ENCODE peak calls at places on chromosome 11, in nine cellular contexts. C is CD8-positive, alpha-beta T cell; Z is body of pancreas; P is SK-N-SH; O is right atrium auricular region; A is PC-3; J is brain microvascular endothelial cell; H is fibroblast of lung; S is colonic mucosa. D is an unnamed sample.

GRCh38 chr11:62538470-62539237 is 8.0 kb downstream of the AHNAK start:
- DNase-seq in C (no peak), Z (no peak), P (no peak), O (no peak), A (no peak), J (no peak), H (no peak), S (peak), D (no peak)

GRCh38 chr11:96306933-96307747 is 35.9 kb downstream of the MAML2 start:
- DNase-seq in C (no peak), Z (peak), P (peak), O (peak), A (peak), J (peak), H (peak), S (peak), D (peak)

GRCh38 chr11:8219257-8220021 is 44.2 kb downstream of the LMO1 start:
- DNase-seq in C (no peak), Z (peak), P (peak), O (no peak), A (peak), J (peak), H (peak), S (peak), D (no peak)

GRCh38 chr11:133577403-133577802 is 45.1 kb upstream of the OPCML start:
- DNase-seq in C (no peak), Z (no peak), P (no peak), O (no peak), A (no peak), J (no peak), H (no peak), S (no peak), D (no peak)

GRCh38 chr11:79937935-79938334 is 497.1 kb upstream of the TENM4 start:
- DNase-seq in C (no peak), Z (no peak), P (no peak), O (no peak), A (no peak), J (no peak), H (peak), S (no peak), D (no peak)

GRCh38 chr11:2748814-2749554 is 49.2 kb upstream of the KCNQ1OT1 start:
- DNase-seq in C (no peak), Z (no peak), P (no peak), O (no peak), A (no peak), J (no peak), H (no peak), S (no peak), D (no peak)

GRCh38 chr11:69444381-69445130 is 36.9 kb upstream of the LINC01488 start:
- DNase-seq in C (no peak), Z (peak), P (no peak), O (peak), A (peak), J (peak), H (peak), S (peak), D (peak)

GRCh38 chr11:1531961-1532586 is 40.0 kb downstream of the DUSP8 start:
- DNase-seq in C (no peak), Z (no peak), P (no peak), O (peak), A (no peak), J (no peak), H (no peak), S (no peak), D (no peak)

GRCh38 chr11:69888671-69889076 is 69.5 kb upstream of the FGF3 start:
- DNase-seq in C (peak), Z (peak), P (peak), O (peak), A (peak), J (peak), H (peak), S (peak), D (no peak)

GRCh38 chr11:122813176-122813917 is 25.0 kb upstream of the CRTAM start:
- DNase-seq in C (no peak), Z (no peak), P (no peak), O (no peak), A (no peak), J (no peak), H (no peak), S (no peak), D (no peak)

GRCh38 chr11:96055706-96056387 is 131.9 kb upstream of the MTMR2 start:
- DNase-seq in C (no peak), Z (no peak), P (no peak), O (no peak), A (peak), J (peak), H (peak), S (no peak), D (no peak)

GRCh38 chr11:19962795-19963163 is 197.5 kb downstream of the DBX1 start:
- DNase-seq in C (no peak), Z (no peak), P (no peak), O (no peak), A (no peak), J (peak), H (peak), S (no peak), D (peak)

GRCh38 chr11:107549253-107549953 is 16.1 kb downstream of the ALKBH8 start:
- DNase-seq in C (no peak), Z (no peak), P (peak), O (no peak), A (peak), J (peak), H (peak), S (peak), D (no peak)

GRCh38 chr11:30128269-30128932 is 102.4 kb upstream of the FSHB start:
- DNase-seq in C (no peak), Z (peak), P (peak), O (no peak), A (peak), J (peak), H (peak), S (no peak), D (no peak)

GRCh38 chr11:76805206-76805913 is 22.2 kb downstream of the TSKU start:
- DNase-seq in C (no peak), Z (no peak), P (no peak), O (peak), A (no peak), J (no peak), H (no peak), S (peak), D (peak)

GRCh38 chr11:2864890-2865289 is 20.7 kb downstream of the CDKN1C start:
- DNase-seq in C (no peak), Z (no peak), P (no peak), O (no peak), A (no peak), J (no peak), H (peak), S (no peak), D (no peak)

GRCh38 chr11:102762414-102762813 is 18.0 kb downstream of the MMP10 start:
- DNase-seq in C (no peak), Z (no peak), P (no peak), O (no peak), A (peak), J (peak), H (peak), S (no peak), D (no peak)

GRCh38 chr11:126059238-126059761 is 3.4 kb downstream of the CDON start:
- DNase-seq in C (no peak), Z (no peak), P (peak), O (no peak), A (no peak), J (no peak), H (no peak), S (no peak), D (no peak)

GRCh38 chr11:118646393-118646792 is 33.1 kb downstream of the TREH start:
- DNase-seq in C (no peak), Z (no peak), P (no peak), O (no peak), A (no peak), J (no peak), H (no peak), S (no peak), D (no peak)

GRCh38 chr11:17164361-17165246 is 43.2 kb downstream of the PIK3C2A start:
- DNase-seq in C (no peak), Z (no peak), P (no peak), O (no peak), A (no peak), J (no peak), H (peak), S (no peak), D (no peak)

GRCh38 chr11:86488553-86488952 is 113.9 kb downstream of the CCDC81 start:
- DNase-seq in C (no peak), Z (no peak), P (no peak), O (no peak), A (no peak), J (no peak), H (no peak), S (no peak), D (no peak)

GRCh38 chr11:61787928-61788491 is 4.4 kb downstream of the TMEM258 start:
- DNase-seq in C (no peak), Z (peak), P (peak), O (no peak), A (peak), J (peak), H (peak), S (peak), D (no peak)

GRCh38 chr11:117818036-117818858 is 6.3 kb downstream of the FXYD2 start:
- DNase-seq in C (no peak), Z (no peak), P (no peak), O (no peak), A (peak), J (peak), H (peak), S (no peak), D (no peak)

GRCh38 chr11:63937713-63938480 is 905 bp upstream of the NAA40 start:
- DNase-seq in C (no peak), Z (peak), P (peak), O (no peak), A (peak), J (no peak), H (no peak), S (peak), D (no peak)

GRCh38 chr11:87127131-87127530 is 89.4 kb downstream of the TMEM135 start:
- DNase-seq in C (no peak), Z (no peak), P (no peak), O (no peak), A (no peak), J (no peak), H (no peak), S (no peak), D (no peak)

GRCh38 chr11:128872594-128872993 is 5.5 kb upstream of the KCNJ1 start:
- DNase-seq in C (no peak), Z (no peak), P (no peak), O (no peak), A (no peak), J (no peak), H (no peak), S (no peak), D (no peak)

GRCh38 chr11:58730507-58731089 is 1.1 kb downstream of the GLYAT start:
- DNase-seq in C (no peak), Z (no peak), P (no peak), O (no peak), A (no peak), J (no peak), H (no peak), S (no peak), D (no peak)

GRCh38 chr11:11857769-11858168 is 16.0 kb downstream of the USP47 start:
- DNase-seq in C (no peak), Z (no peak), P (no peak), O (no peak), A (no peak), J (no peak), H (no peak), S (no peak), D (no peak)

GRCh38 chr11:120566176-120566575 is 54.6 kb downstream of the GRIK4 start:
- DNase-seq in C (no peak), Z (no peak), P (no peak), O (no peak), A (peak), J (peak), H (no peak), S (no peak), D (no peak)

DNA sequence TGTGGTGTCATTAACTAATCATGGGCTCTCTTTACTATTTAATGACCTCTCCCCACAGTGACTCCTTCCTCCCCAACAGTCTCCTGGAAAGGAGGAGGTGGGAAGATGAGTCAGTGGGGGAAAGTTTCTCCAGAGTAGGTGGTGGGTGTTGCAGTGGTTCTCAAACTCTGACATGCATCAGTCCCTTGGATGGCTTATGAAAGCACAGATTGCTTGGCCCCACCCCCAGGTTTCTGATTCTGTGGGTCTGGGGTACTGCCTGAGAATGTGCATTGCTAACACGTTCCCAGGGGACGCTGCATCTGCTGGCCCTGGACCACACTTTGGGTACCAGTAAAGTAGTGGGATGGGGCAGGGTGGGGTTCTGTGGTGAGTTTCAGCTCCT is 9.8 kb downstream of the CD82 start:
- DNase-seq in C (no peak), Z (no peak), P (peak), O (no peak), A (no peak), J (peak), H (no peak), S (no peak), D (no peak)
- H3K4me3 ChIP-seq in C (no peak), Z (no peak), P (no peak), O (no peak), A (no peak), J (no peak), H (no peak), S (no peak), D (no peak)

GRCh38 chr11:45332486-45332934 is 46.4 kb upstream of the SYT13 start:
- DNase-seq in C (no peak), Z (peak), P (peak), O (no peak), A (no peak), J (peak), H (peak), S (peak), D (no peak)
- H3K27ac ChIP-seq in C (no peak), Z (no peak), P (no peak), O (peak), A (no peak), J (no peak), H (no peak), S (no peak), D (peak)

DNA sequence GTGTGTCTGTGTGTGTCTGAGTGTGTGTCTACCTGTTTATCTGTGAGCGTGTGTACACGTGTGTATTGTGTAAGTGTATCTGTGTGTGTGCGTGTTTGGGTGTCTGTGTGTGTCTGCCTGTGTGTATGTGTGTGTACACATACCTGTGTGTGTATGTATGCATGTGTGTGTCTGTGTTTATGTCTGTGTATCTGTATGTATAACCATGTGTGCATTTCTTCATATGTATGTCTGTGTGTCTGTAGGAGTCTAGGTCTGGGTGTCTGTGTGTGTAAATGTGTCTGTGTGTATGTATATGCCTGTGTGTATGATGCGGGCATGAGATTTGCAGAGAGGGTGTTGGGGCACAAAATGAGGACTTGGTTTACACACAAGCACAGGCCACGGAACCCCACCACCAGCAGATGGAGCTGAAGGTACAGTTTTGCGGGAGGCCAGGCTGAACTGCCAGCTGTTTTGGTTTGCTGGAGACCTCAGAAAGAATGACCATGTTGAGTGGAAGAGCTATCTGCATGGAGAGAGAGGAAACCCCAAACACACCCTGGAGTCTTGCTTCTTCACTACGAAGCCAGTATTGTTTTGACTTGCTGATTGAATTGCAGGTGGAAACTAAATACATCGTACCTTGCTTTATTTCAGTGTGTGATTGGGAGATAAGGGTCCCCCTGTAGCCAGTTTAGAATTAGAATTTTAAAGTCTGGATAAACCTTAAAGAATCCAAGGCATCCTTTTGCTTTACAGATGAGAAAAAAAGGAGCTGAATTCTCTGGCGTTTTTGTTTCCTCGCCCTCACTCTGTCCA is 497.2 kb downstream of the NTM start:
- DNase-seq in C (no peak), Z (peak), P (peak), O (peak), A (peak), J (peak), H (peak), S (peak), D (no peak)
- TF ChIP-seq CTCF in C (no peak), Z (peak), P (peak), O (peak), A (peak), J (peak), H (peak), S (peak), D (no peak)

DNA sequence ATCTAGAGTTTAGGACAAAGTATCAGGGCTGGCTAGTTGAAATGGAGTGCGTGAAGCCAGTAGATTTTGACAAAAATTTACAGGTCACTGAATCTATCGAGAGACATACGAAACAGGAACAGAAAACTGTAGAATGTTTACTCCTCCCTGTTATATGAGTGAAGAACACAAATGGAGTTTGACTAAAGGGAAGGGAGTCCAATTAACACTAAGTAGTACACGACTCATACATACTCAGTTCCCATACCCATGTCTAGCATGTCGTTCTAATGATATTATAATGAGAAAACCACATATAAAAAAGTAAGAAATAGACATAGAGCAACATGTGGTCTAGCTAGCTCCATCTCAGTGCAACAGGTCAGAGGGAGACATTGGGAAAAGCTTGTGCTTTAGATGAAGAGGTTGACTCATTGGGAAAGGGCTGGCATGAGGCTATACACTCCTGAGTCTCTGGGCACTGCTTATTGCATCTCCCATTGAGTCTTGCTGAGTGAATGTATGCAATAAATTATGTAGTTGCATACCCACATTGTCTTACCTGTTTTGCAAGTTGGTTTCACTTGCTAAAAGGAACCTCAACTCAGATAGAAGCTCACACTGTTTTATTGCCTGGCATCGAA is 43.5 kb downstream of the CD44 start:
- DNase-seq in C (no peak), Z (no peak), P (no peak), O (no peak), A (peak), J (no peak), H (no peak), S (no peak), D (no peak)
- H3K4me3 ChIP-seq in C (no peak), Z (no peak), P (no peak), O (no peak), A (no peak), J (no peak), H (no peak), S (no peak), D (no peak)

GRCh38 chr11:130485983-130486970 is 37.8 kb downstream of the ADAMTS15 start:
- DNase-seq in C (no peak), Z (no peak), P (peak), O (no peak), A (no peak), J (no peak), H (no peak), S (peak), D (no peak)
- H3K27ac ChIP-seq in C (no peak), Z (no peak), P (no peak), O (peak), A (no peak), J (no peak), H (no peak), S (no peak), D (no peak)

GRCh38 chr11:68020575-68020974 is 9.9 kb upstream of the NDUFS8 start:
- DNase-seq in C (no peak), Z (no peak), P (peak), O (no peak), A (peak), J (no peak), H (peak), S (no peak), D (no peak)
- TF ChIP-seq CTCF in C (no peak), Z (peak), P (peak), O (peak), A (peak), J (peak), H (peak), S (no peak), D (no peak)

GRCh38 chr11:72573380-72573949 is 100.8 kb downstream of the PDE2A start:
- DNase-seq in C (no peak), Z (peak), P (peak), O (no peak), A (peak), J (peak), H (peak), S (no peak), D (peak)
- H3K4me3 ChIP-seq in C (no peak), Z (no peak), P (no peak), O (no peak), A (no peak), J (no peak), H (no peak), S (no peak), D (no peak)

DNA sequence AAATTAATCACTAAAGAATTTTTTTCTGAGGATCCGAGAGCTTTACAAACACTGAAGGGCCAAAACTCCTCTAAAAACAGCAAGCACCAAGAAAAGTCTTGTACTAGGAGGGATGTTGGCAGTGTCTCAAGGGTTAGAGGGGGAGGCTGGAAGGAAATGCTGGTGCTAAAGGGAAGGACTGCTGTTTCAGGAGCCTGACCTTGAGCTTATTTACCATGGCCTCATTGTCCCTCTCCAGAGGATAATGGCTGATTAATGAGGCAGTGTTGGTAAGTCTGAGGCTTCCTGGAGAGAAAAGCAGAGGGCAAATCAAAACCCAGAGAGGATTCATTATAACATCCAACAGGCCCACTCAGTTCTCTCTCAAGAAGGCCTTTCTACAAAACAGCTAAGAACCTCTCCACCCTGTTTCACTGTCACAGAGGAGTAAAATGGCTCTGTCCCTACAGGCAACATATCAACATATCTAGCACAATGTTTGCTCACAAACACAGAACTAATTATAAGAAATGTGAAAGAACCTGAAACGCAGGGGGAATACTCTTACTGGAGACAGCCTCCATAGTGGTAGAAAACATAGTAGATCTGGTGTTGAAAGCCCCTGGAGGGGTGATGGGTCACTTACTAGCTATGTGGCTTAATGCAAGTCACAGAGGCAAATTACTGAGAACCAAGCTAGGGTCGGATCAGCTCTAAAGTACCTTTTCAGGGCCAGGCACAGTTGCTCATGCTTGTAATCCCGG is 31.5 kb downstream of the NUMA1 start:
- DNase-seq in C (no peak), Z (peak), P (no peak), O (no peak), A (no peak), J (no peak), H (no peak), S (no peak), D (no peak)
- H3K27ac ChIP-seq in C (no peak), Z (peak), P (no peak), O (no peak), A (no peak), J (no peak), H (no peak), S (no peak), D (peak)